ENCODE peak calls at places on chromosomes 2 and 18, in ten cellular contexts. N is colonic mucosa, J is mesendoderm, K is IMR-90, F is mammary epithelial cell, L is neural progenitor cell, G is Karpas-422, E is DND-41, A is GM23248, S is PC-3. I is an unnamed sample.

GRCh38 chr2:117942958-117943672 is 70.8 kb downstream of the CCDC93 start:
- DNase-seq in N (no peak), J (no peak), K (peak), F (no peak), L (no peak), G (no peak), E (no peak), A (peak), S (peak), I (peak)

GRCh38 chr18:51867767-51868166 is 472.2 kb upstream of the DCC start:
- DNase-seq in N (no peak), J (peak), K (peak), F (peak), L (peak), G (peak), E (peak), A (peak), S (no peak), I (peak)

GRCh38 chr2:20509766-20510490 is 63.1 kb downstream of the RHOB start:
- DNase-seq in N (peak), J (peak), K (peak), F (peak), L (peak), G (no peak), E (no peak), A (peak), S (no peak), I (no peak)

GRCh38 chr2:109225170-109225775 is 96.3 kb downstream of the SH3RF3 start:
- DNase-seq in N (no peak), J (no peak), K (no peak), F (no peak), L (no peak), G (no peak), E (no peak), A (no peak), S (no peak), I (no peak)

GRCh38 chr18:73564073-73564472 is 583.6 kb downstream of the FBXO15 start:
- DNase-seq in N (no peak), J (peak), K (peak), F (peak), L (no peak), G (no peak), E (no peak), A (peak), S (peak), I (peak)

GRCh38 chr2:237616373-237617304 is 10.7 kb upstream of the LRRFIP1 start:
- DNase-seq in N (no peak), J (no peak), K (peak), F (peak), L (no peak), G (no peak), E (no peak), A (peak), S (peak), I (peak)

GRCh38 chr2:22536131-22536530 is 848.8 kb upstream of the KLHL29 start:
- DNase-seq in N (no peak), J (no peak), K (no peak), F (peak), L (no peak), G (no peak), E (no peak), A (peak), S (peak), I (no peak)

GRCh38 chr18:58221060-58221725 is 177.2 kb downstream of the NEDD4L start:
- DNase-seq in N (peak), J (peak), K (peak), F (peak), L (no peak), G (peak), E (no peak), A (peak), S (peak), I (peak)

GRCh38 chr2:113692698-113693428 is 63.6 kb downstream of the SLC35F5 start:
- DNase-seq in N (no peak), J (no peak), K (no peak), F (no peak), L (no peak), G (peak), E (peak), A (no peak), S (no peak), I (no peak)

GRCh38 chr2:173999272-173999671 is 34.1 kb upstream of the SP3 start:
- DNase-seq in N (no peak), J (no peak), K (no peak), F (no peak), L (no peak), G (no peak), E (no peak), A (no peak), S (no peak), I (no peak)

GRCh38 chr2:54166121-54166773 is 50.8 kb downstream of the ACYP2 start:
- DNase-seq in N (no peak), J (no peak), K (peak), F (peak), L (no peak), G (no peak), E (no peak), A (peak), S (peak), I (peak)

GRCh38 chr2:127365211-127365643 is 22.5 kb downstream of the MAP3K2 start:
- DNase-seq in N (no peak), J (peak), K (peak), F (no peak), L (peak), G (no peak), E (no peak), A (no peak), S (no peak), I (no peak)

GRCh38 chr2:132733119-132733518 is 63.1 kb upstream of the LYPD1 start:
- DNase-seq in N (no peak), J (no peak), K (peak), F (no peak), L (no peak), G (no peak), E (no peak), A (no peak), S (no peak), I (no peak)

GRCh38 chr2:24077535-24077877 is 1.4 kb upstream of the SF3B6 start:
- DNase-seq in N (no peak), J (no peak), K (no peak), F (no peak), L (no peak), G (no peak), E (no peak), A (no peak), S (no peak), I (peak)

GRCh38 chr18:56984731-56985130 is 162.2 kb upstream of the BOD1L2 start:
- DNase-seq in N (no peak), J (no peak), K (no peak), F (no peak), L (no peak), G (no peak), E (no peak), A (no peak), S (no peak), I (no peak)

GRCh38 chr2:174259981-174260380 is 11.6 kb upstream of the OLA1 start:
- DNase-seq in N (no peak), J (no peak), K (peak), F (peak), L (no peak), G (no peak), E (no peak), A (peak), S (peak), I (peak)

GRCh38 chr18:9469700-9470099 is 5.6 kb upstream of the RALBP1 start:
- DNase-seq in N (no peak), J (no peak), K (no peak), F (peak), L (no peak), G (no peak), E (no peak), A (no peak), S (no peak), I (no peak)

GRCh38 chr18:73614812-73615211 is 532.8 kb downstream of the FBXO15 start:
- DNase-seq in N (no peak), J (no peak), K (peak), F (peak), L (no peak), G (no peak), E (no peak), A (peak), S (peak), I (peak)

GRCh38 chr2:177598321-177598922 is 205.8 kb downstream of the AGPS start:
- DNase-seq in N (no peak), J (peak), K (peak), F (no peak), L (no peak), G (no peak), E (no peak), A (peak), S (no peak), I (peak)

GRCh38 chr2:143205106-143205764 is 76.0 kb downstream of the ARHGAP15 start:
- DNase-seq in N (no peak), J (no peak), K (peak), F (peak), L (no peak), G (peak), E (no peak), A (peak), S (peak), I (peak)

GRCh38 chr18:76363451-76364120 is 131.5 kb downstream of the ZNF516 start:
- DNase-seq in N (no peak), J (no peak), K (peak), F (no peak), L (no peak), G (no peak), E (no peak), A (peak), S (no peak), I (peak)

GRCh38 chr2:240701736-240702639 is 10.3 kb downstream of the AQP12A start:
- DNase-seq in N (no peak), J (no peak), K (no peak), F (no peak), L (no peak), G (no peak), E (no peak), A (no peak), S (no peak), I (no peak)

GRCh38 chr2:235430366-235431083 is 63.3 kb upstream of the AGAP1 start:
- DNase-seq in N (no peak), J (no peak), K (no peak), F (no peak), L (no peak), G (no peak), E (no peak), A (no peak), S (no peak), I (no peak)

GRCh38 chr2:28394331-28394877 is 1.7 kb downstream of the FOSL2 start:
- DNase-seq in N (peak), J (no peak), K (peak), F (peak), L (no peak), G (no peak), E (no peak), A (peak), S (peak), I (peak)

GRCh38 chr2:211085056-211085680 is 528.8 kb downstream of the CPS1 start:
- DNase-seq in N (peak), J (peak), K (peak), F (peak), L (peak), G (peak), E (peak), A (peak), S (peak), I (peak)

GRCh38 chr2:190570871-190571270 is 36.3 kb upstream of the NEMP2 start:
- DNase-seq in N (no peak), J (no peak), K (no peak), F (no peak), L (no peak), G (no peak), E (no peak), A (no peak), S (no peak), I (no peak)

GRCh38 chr18:58105908-58106673 is 62.1 kb downstream of the NEDD4L start:
- DNase-seq in N (no peak), J (no peak), K (peak), F (no peak), L (no peak), G (no peak), E (no peak), A (no peak), S (no peak), I (peak)

GRCh38 chr2:207695293-207695692 is 16.1 kb upstream of the CCNYL1 start:
- DNase-seq in N (no peak), J (no peak), K (no peak), F (no peak), L (no peak), G (no peak), E (no peak), A (no peak), S (no peak), I (no peak)
- H3K27ac ChIP-seq in N (no peak), J (no peak), K (no peak), F (no peak), L (no peak), G (no peak), E (no peak), A (no peak), S (peak), I (no peak)

GRCh38 chr2:45257820-45258219 is 248.6 kb upstream of the SIX2 start:
- DNase-seq in N (no peak), J (no peak), K (no peak), F (no peak), L (peak), G (no peak), E (no peak), A (no peak), S (no peak), I (no peak)
- H3K9ac ChIP-seq in N (no peak), J (no peak), K (no peak), F (no peak), L (no peak), G (no peak), E (no peak), A (no peak), S (no peak), I (no peak)

GRCh38 chr2:223815186-223815883 is 22.0 kb downstream of the AP1S3 start:
- DNase-seq in N (no peak), J (no peak), K (peak), F (peak), L (no peak), G (no peak), E (no peak), A (peak), S (peak), I (peak)
- H3K27ac ChIP-seq in N (no peak), J (no peak), K (no peak), F (peak), L (no peak), G (no peak), E (no peak), A (no peak), S (peak), I (no peak)

DNA sequence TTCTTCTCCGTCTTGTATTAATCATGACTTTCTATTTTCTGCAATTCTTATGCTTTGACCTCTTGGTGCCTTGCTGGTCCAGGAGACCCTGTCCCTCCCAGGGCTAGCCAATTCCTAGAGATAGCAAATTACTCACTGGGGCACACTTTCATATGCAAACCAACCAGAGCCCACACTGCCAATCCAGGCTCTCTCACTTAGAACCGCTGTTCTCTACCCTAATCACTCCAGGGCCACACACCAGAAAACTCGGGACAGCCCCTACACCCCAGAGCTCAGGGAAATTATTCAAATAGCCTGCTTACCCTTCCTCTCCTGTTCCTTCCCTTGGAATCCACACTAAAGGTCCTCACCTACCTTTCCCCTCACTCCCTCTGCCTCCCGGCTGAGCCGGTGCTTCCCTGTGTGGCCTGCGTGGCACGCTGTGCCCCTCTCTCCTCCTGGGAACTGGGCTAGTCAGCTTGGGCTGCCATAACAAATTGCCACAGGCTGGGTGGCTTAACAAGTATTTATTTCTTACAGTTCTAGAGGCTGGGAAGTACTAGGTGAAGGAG is 41.7 kb downstream of the VWA3B start:
- DNase-seq in N (no peak), J (no peak), K (no peak), F (no peak), L (no peak), G (no peak), E (no peak), A (no peak), S (no peak), I (no peak)
- H3K9ac ChIP-seq in N (no peak), J (no peak), K (no peak), F (no peak), L (no peak), G (no peak), E (no peak), A (no peak), S (no peak), I (no peak)

GRCh38 chr18:46387426-46388131 is 269.4 kb downstream of the LOXHD1 start:
- DNase-seq in N (no peak), J (no peak), K (no peak), F (peak), L (peak), G (no peak), E (no peak), A (no peak), S (no peak), I (no peak)
- H3K27ac ChIP-seq in N (no peak), J (no peak), K (no peak), F (peak), L (no peak), G (no peak), E (no peak), A (no peak), S (no peak), I (no peak)

I was measured in fibroblast of lung.